ENCODE peak calls at places on chromosome 16, in four cellular contexts. Y is neural progenitor cell, P is astrocyte, V is PC-3. T is an unnamed sample.

GRCh38 chr16:76035689-76036088 is 241.5 kb upstream of the CNTNAP4 start:
- DNase-seq in Y (peak; percentile 37), P (no peak), V (peak; percentile 18), T (peak; percentile 20)

GRCh38 chr16:12079411-12079965 is 103.0 kb downstream of the SNX29 start:
- DNase-seq in Y (no peak), P (no peak), V (no peak), T (no peak)

GRCh38 chr16:76729525-76729924 is 452.3 kb downstream of the CNTNAP4 start:
- DNase-seq in Y (no peak), P (no peak), V (peak; percentile 78), T (peak; percentile 34)

GRCh38 chr16:81939164-81940067 is 71.9 kb downstream of the SDR42E1 start:
- DNase-seq in Y (peak; percentile 57), P (peak; percentile 2), V (no peak), T (no peak)

GRCh38 chr16:29230671-29231091 is 175.8 kb downstream of the NPIPB11 start:
- DNase-seq in Y (peak; percentile 66), P (peak; percentile 18), V (no peak), T (no peak)

GRCh38 chr16:77191259-77191969 is 424 bp downstream of the MON1B start:
- DNase-seq in Y (peak; percentile 37), P (no peak), V (no peak), T (no peak)

GRCh38 chr16:11409398-11409797 is 64.1 kb downstream of the RMI2 start:
- DNase-seq in Y (no peak), P (no peak), V (no peak), T (no peak)

GRCh38 chr16:4273858-4274291 is 1.1 kb upstream of the TFAP4 start:
- DNase-seq in Y (peak; percentile 76), P (no peak), V (peak; percentile 53), T (peak; percentile 66)

GRCh38 chr16:4227040-4227332 is 14.9 kb downstream of the SRL start:
- DNase-seq in Y (no peak), P (no peak), V (no peak), T (no peak)

GRCh38 chr16:67676516-67676915 is 9.9 kb downstream of the C16orf86 start:
- DNase-seq in Y (no peak), P (no peak), V (peak; percentile 68), T (no peak)

GRCh38 chr16:1789643-1790045 is 3.9 kb downstream of the IGFALS start:
- DNase-seq in Y (no peak), P (no peak), V (no peak), T (no peak)
- H3K4me3 ChIP-seq in Y (no peak overlapping the region), P (no peak overlapping the region), V (no peak overlapping the region), T (no peak overlapping the region)

GRCh38 chr16:66269631-66270332 is 96.7 kb upstream of the CDH5 start:
- DNase-seq in Y (no peak), P (no peak), V (no peak), T (no peak)
- TF ChIP-seq EZH2 in Y (no peak), P (no peak), V (no peak), T (no peak)

GRCh38 chr16:73161977-73162376 is 114.0 kb upstream of the ZFHX3 start:
- DNase-seq in Y (no peak), P (no peak), V (no peak), T (no peak)

GRCh38 chr16:73157861-73158260 is 109.9 kb upstream of the ZFHX3 start:
- DNase-seq in Y (no peak), P (no peak), V (no peak), T (no peak)

GRCh38 chr16:73166394-73166971 is 118.6 kb upstream of the ZFHX3 start:
- DNase-seq in Y (peak; percentile 32), P (no peak), V (no peak), T (no peak)

GRCh38 chr16:73166972-73167550 is 119.1 kb upstream of the ZFHX3 start:
- DNase-seq in Y (no peak), P (no peak), V (no peak), T (peak; percentile 14)

DNA sequence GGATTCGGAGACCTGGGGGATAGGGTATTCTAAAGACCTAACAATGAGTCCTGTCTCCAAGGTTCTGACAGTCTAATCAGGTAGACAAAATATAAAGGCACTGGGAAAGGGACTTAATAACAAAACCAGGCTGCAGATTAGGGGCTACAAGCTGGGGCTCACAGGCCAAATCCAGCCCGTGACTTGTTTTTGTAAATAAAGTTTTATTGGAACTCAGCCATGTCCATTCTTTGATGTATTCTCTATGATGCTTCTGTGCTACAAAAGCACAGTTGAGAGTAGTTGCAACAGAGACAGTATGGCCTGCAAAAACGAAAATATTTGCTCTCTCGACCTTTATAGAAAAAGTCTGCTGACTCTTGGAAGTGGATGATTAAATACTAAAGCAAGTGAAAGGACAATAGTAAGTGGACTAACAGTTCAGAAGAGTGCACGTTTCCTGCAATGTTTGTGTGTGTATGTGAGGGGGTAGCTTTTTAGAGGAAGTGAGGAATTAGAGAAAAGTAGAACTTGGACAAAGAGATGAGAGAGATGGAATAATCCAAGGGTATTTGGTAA is 115.4 kb upstream of the ZFHX3 start:
- DNase-seq in Y (no peak), P (no peak), V (no peak), T (no peak)
- H3K9ac ChIP-seq in Y (no peak overlapping the region), P (no peak overlapping the region), V (no peak overlapping the region), T (no peak overlapping the region)

GRCh38 chr16:72197556-72197955 is 25.6 kb upstream of the PMFBP1 start:
- DNase-seq in Y (no peak), P (no peak), V (no peak), T (no peak)
- H3K4me3 ChIP-seq in Y (no peak overlapping the region), P (no peak overlapping the region), V (no peak overlapping the region), T (no peak overlapping the region)

GRCh38 chr16:988465-989353 is 7.1 kb downstream of the SOX8 start:
- DNase-seq in Y (no peak), P (no peak), V (no peak), T (no peak)
- TF ChIP-seq EZH2 in Y (no peak), P (peak; percentile 51), V (no peak), T (no peak)

GRCh38 chr16:50480206-50480605 is 68.0 kb upstream of the NKD1 start:
- DNase-seq in Y (no peak), P (no peak), V (no peak), T (no peak)
- H3K9ac ChIP-seq in Y (no peak overlapping the region), P (no peak overlapping the region), V (no peak overlapping the region), T (no peak overlapping the region)

T was measured in mammary epithelial cell.